ENCODE peak calls at places on chromosomes 7 and 10, in five cellular contexts. One of them, this sample, is unnamed. For H3K4me1 and H3K27me3, the result is how much of the 10 kb centered on the place peaks cover.

GRCh38 chr10:22611425-22612111 is 102.8 kb downstream of the PIP4K2A start:
- DNase-seq in naive thymus-derived CD4-positive, alpha-beta T cell: no peak
- DNase-seq in tibial nerve: no peak
- DNase-seq in lung: no peak
- DNase-seq in PC-3: no peak
- DNase-seq in this sample: no peak

GRCh38 chr10:46523881-46524470 is 32.5 kb downstream of the GPRIN2 start:
- DNase-seq in naive thymus-derived CD4-positive, alpha-beta T cell: peak
- DNase-seq in tibial nerve: no peak
- DNase-seq in lung: no peak
- DNase-seq in PC-3: peak
- DNase-seq in this sample: peak

GRCh38 chr7:150980663-150981062 is 2.5 kb upstream of the KCNH2 start:
- DNase-seq in naive thymus-derived CD4-positive, alpha-beta T cell: no peak
- DNase-seq in tibial nerve: no peak
- DNase-seq in lung: no peak
- DNase-seq in PC-3: no peak
- DNase-seq in this sample: no peak

GRCh38 chr7:111953611-111954010 is 252.6 kb downstream of the DOCK4 start:
- DNase-seq in naive thymus-derived CD4-positive, alpha-beta T cell: no peak
- DNase-seq in tibial nerve: no peak
- DNase-seq in lung: no peak
- DNase-seq in PC-3: peak
- DNase-seq in this sample: no peak

GRCh38 chr7:31488562-31489203 is 25.2 kb upstream of the ITPRID1 start:
- DNase-seq in naive thymus-derived CD4-positive, alpha-beta T cell: peak
- DNase-seq in tibial nerve: peak
- DNase-seq in lung: no peak
- DNase-seq in PC-3: peak
- DNase-seq in this sample: peak

GRCh38 chr7:922334-923107 is 32.0 kb downstream of the ADAP1 start:
- DNase-seq in naive thymus-derived CD4-positive, alpha-beta T cell: peak
- DNase-seq in tibial nerve: no peak
- DNase-seq in lung: no peak
- DNase-seq in PC-3: no peak
- DNase-seq in this sample: no peak

GRCh38 chr10:78305311-78305710 is 271.6 kb downstream of the RPS24 start:
- DNase-seq in naive thymus-derived CD4-positive, alpha-beta T cell: peak
- DNase-seq in tibial nerve: no peak
- DNase-seq in lung: no peak
- DNase-seq in PC-3: no peak
- DNase-seq in this sample: peak

GRCh38 chr7:1849351-1849951 is 179.4 kb downstream of the ELFN1 start:
- DNase-seq in naive thymus-derived CD4-positive, alpha-beta T cell: no peak
- DNase-seq in tibial nerve: no peak
- DNase-seq in lung: no peak
- DNase-seq in PC-3: no peak
- DNase-seq in this sample: no peak

GRCh38 chr10:69898524-69898923 is 96.8 kb downstream of the COL13A1 start:
- DNase-seq in naive thymus-derived CD4-positive, alpha-beta T cell: no peak
- DNase-seq in tibial nerve: no peak
- DNase-seq in lung: no peak
- DNase-seq in PC-3: no peak
- DNase-seq in this sample: no peak

GRCh38 chr10:11765141-11765540 is 23.0 kb downstream of the ECHDC3 start:
- DNase-seq in naive thymus-derived CD4-positive, alpha-beta T cell: no peak
- DNase-seq in tibial nerve: no peak
- DNase-seq in lung: no peak
- DNase-seq in PC-3: no peak
- DNase-seq in this sample: no peak

GRCh38 chr7:154881046-154881445 is 121.9 kb downstream of the PAXIP1 start:
- DNase-seq in naive thymus-derived CD4-positive, alpha-beta T cell: no peak
- DNase-seq in tibial nerve: no peak
- DNase-seq in lung: no peak
- DNase-seq in PC-3: no peak
- DNase-seq in this sample: no peak

GRCh38 chr7:5554287-5554785 is 130.7 kb upstream of the TNRC18 start:
- DNase-seq in naive thymus-derived CD4-positive, alpha-beta T cell: no peak
- DNase-seq in tibial nerve: no peak
- DNase-seq in lung: no peak
- DNase-seq in PC-3: no peak
- DNase-seq in this sample: no peak

GRCh38 chr10:89518108-89518507 is 17.3 kb downstream of the SLC16A12 start:
- DNase-seq in naive thymus-derived CD4-positive, alpha-beta T cell: no peak
- DNase-seq in tibial nerve: no peak
- DNase-seq in lung: no peak
- DNase-seq in PC-3: no peak
- DNase-seq in this sample: peak

GRCh38 chr7:35254496-35255416 is 856 bp upstream of the TBX20 start:
- DNase-seq in naive thymus-derived CD4-positive, alpha-beta T cell: no peak
- DNase-seq in tibial nerve: no peak
- DNase-seq in lung: no peak
- DNase-seq in PC-3: no peak
- DNase-seq in this sample: no peak

GRCh38 chr10:90871279-90871760 is 454 bp upstream of the RPP30 start:
- DNase-seq in naive thymus-derived CD4-positive, alpha-beta T cell: peak
- DNase-seq in tibial nerve: peak
- DNase-seq in lung: peak
- DNase-seq in PC-3: no peak
- DNase-seq in this sample: peak

GRCh38 chr10:113666682-113667252 is 2.9 kb upstream of the NRAP start:
- DNase-seq in naive thymus-derived CD4-positive, alpha-beta T cell: no peak
- DNase-seq in tibial nerve: no peak
- DNase-seq in lung: no peak
- DNase-seq in PC-3: no peak
- DNase-seq in this sample: peak

GRCh38 chr7:1129431-1129830 is 30.6 kb downstream of the ZFAND2A start:
- DNase-seq in naive thymus-derived CD4-positive, alpha-beta T cell: no peak
- DNase-seq in tibial nerve: no peak
- DNase-seq in lung: no peak
- DNase-seq in PC-3: no peak
- DNase-seq in this sample: no peak

GRCh38 chr7:28488061-28488791 is 75.9 kb downstream of the CREB5 start:
- DNase-seq in naive thymus-derived CD4-positive, alpha-beta T cell: no peak
- DNase-seq in tibial nerve: no peak
- DNase-seq in lung: no peak
- DNase-seq in PC-3: no peak
- DNase-seq in this sample: no peak

GRCh38 chr7:116574025-116574822 is 49.4 kb downstream of the CAV1 start:
- DNase-seq in naive thymus-derived CD4-positive, alpha-beta T cell: no peak
- DNase-seq in tibial nerve: no peak
- DNase-seq in lung: no peak
- DNase-seq in PC-3: no peak
- DNase-seq in this sample: no peak

GRCh38 chr7:112162161-112163020 is 43.8 kb downstream of the DOCK4 start:
- DNase-seq in naive thymus-derived CD4-positive, alpha-beta T cell: no peak
- DNase-seq in tibial nerve: no peak
- DNase-seq in lung: peak
- DNase-seq in PC-3: peak
- DNase-seq in this sample: no peak

GRCh38 chr10:5606864-5607263 is 59.5 kb downstream of the ASB13 start:
- DNase-seq in naive thymus-derived CD4-positive, alpha-beta T cell: no peak
- DNase-seq in tibial nerve: no peak
- DNase-seq in lung: no peak
- DNase-seq in PC-3: no peak
- DNase-seq in this sample: no peak

GRCh38 chr7:128108641-128109423 is 77.6 kb upstream of the LRRC4 start:
- DNase-seq in naive thymus-derived CD4-positive, alpha-beta T cell: no peak
- DNase-seq in tibial nerve: no peak
- DNase-seq in lung: no peak
- DNase-seq in PC-3: no peak
- DNase-seq in this sample: no peak

GRCh38 chr10:58435297-58435696 is 50.1 kb downstream of the TFAM start:
- DNase-seq in naive thymus-derived CD4-positive, alpha-beta T cell: no peak
- DNase-seq in tibial nerve: peak
- DNase-seq in lung: peak
- DNase-seq in PC-3: peak
- DNase-seq in this sample: peak

GRCh38 chr10:8032558-8032957 is 21.9 kb upstream of the GATA3 start:
- DNase-seq in naive thymus-derived CD4-positive, alpha-beta T cell: no peak
- DNase-seq in tibial nerve: no peak
- DNase-seq in lung: no peak
- DNase-seq in PC-3: no peak
- DNase-seq in this sample: no peak

GRCh38 chr7:40799-41750 is 151.3 kb upstream of the FAM20C start:
- DNase-seq in naive thymus-derived CD4-positive, alpha-beta T cell: peak
- DNase-seq in tibial nerve: peak
- DNase-seq in lung: no peak
- DNase-seq in PC-3: no peak
- DNase-seq in this sample: peak

GRCh38 chr10:114259825-114260224 is 20.8 kb downstream of the VWA2 start:
- DNase-seq in naive thymus-derived CD4-positive, alpha-beta T cell: no peak
- DNase-seq in tibial nerve: peak
- DNase-seq in lung: peak
- DNase-seq in PC-3: no peak
- DNase-seq in this sample: no peak

GRCh38 chr10:124342821-124343170 is 75.9 kb downstream of the OAT start:
- DNase-seq in naive thymus-derived CD4-positive, alpha-beta T cell: no peak
- DNase-seq in tibial nerve: no peak
- DNase-seq in lung: no peak
- DNase-seq in PC-3: no peak
- DNase-seq in this sample: no peak

GRCh38 chr10:91194497-91195179 is 25.8 kb upstream of the PCGF5 start:
- DNase-seq in naive thymus-derived CD4-positive, alpha-beta T cell: no peak
- DNase-seq in tibial nerve: no peak
- DNase-seq in lung: no peak
- DNase-seq in PC-3: no peak
- DNase-seq in this sample: no peak

GRCh38 chr10:96505150-96506136 is 8.3 kb downstream of the TLL2 start:
- DNase-seq in naive thymus-derived CD4-positive, alpha-beta T cell: no peak
- DNase-seq in tibial nerve: no peak
- DNase-seq in lung: no peak
- DNase-seq in PC-3: no peak
- DNase-seq in this sample: no peak

GRCh38 chr7:137847418-137848050 is 760 bp upstream of the DGKI start:
- DNase-seq in naive thymus-derived CD4-positive, alpha-beta T cell: no peak
- DNase-seq in tibial nerve: peak
- DNase-seq in lung: no peak
- DNase-seq in PC-3: no peak
- DNase-seq in this sample: no peak

GRCh38 chr7:2928613-2929311 is 84.7 kb upstream of the GNA12 start:
- DNase-seq in naive thymus-derived CD4-positive, alpha-beta T cell: no peak
- DNase-seq in tibial nerve: no peak
- DNase-seq in lung: no peak
- DNase-seq in PC-3: no peak
- DNase-seq in this sample: no peak

GRCh38 chr10:33459597-33459996 is 125.1 kb upstream of the NRP1 start:
- DNase-seq in naive thymus-derived CD4-positive, alpha-beta T cell: no peak
- DNase-seq in tibial nerve: no peak
- DNase-seq in lung: no peak
- DNase-seq in PC-3: peak
- DNase-seq in this sample: no peak

GRCh38 chr10:85045046-85045445 is 716.7 kb downstream of the CCSER2 start:
- DNase-seq in naive thymus-derived CD4-positive, alpha-beta T cell: no peak
- DNase-seq in tibial nerve: no peak
- DNase-seq in lung: no peak
- DNase-seq in PC-3: no peak
- DNase-seq in this sample: no peak

GRCh38 chr7:112484671-112485097 is 3.9 kb downstream of the LSMEM1 start:
- DNase-seq in naive thymus-derived CD4-positive, alpha-beta T cell: no peak
- DNase-seq in tibial nerve: no peak
- DNase-seq in lung: no peak
- DNase-seq in PC-3: peak
- DNase-seq in this sample: peak

GRCh38 chr10:60536529-60537114 is 146.9 kb upstream of the ANK3 start:
- DNase-seq in naive thymus-derived CD4-positive, alpha-beta T cell: no peak
- DNase-seq in tibial nerve: no peak
- DNase-seq in lung: no peak
- DNase-seq in PC-3: peak
- DNase-seq in this sample: no peak

GRCh38 chr10:104316321-104317099 is 21.8 kb downstream of the ITPRIP start:
- DNase-seq in naive thymus-derived CD4-positive, alpha-beta T cell: no peak
- DNase-seq in tibial nerve: no peak
- DNase-seq in lung: no peak
- DNase-seq in PC-3: no peak
- DNase-seq in this sample: no peak
- H3K4me1 ChIP-seq in naive thymus-derived CD4-positive, alpha-beta T cell: under half
- H3K4me1 ChIP-seq in tibial nerve: half or more
- H3K4me1 ChIP-seq in lung: under half
- H3K4me1 ChIP-seq in PC-3: under half
- H3K4me1 ChIP-seq in this sample: under half

GRCh38 chr7:87212478-87212877 is 7.1 kb downstream of the TMEM243 start:
- DNase-seq in naive thymus-derived CD4-positive, alpha-beta T cell: no peak
- DNase-seq in tibial nerve: no peak
- DNase-seq in lung: no peak
- DNase-seq in PC-3: no peak
- DNase-seq in this sample: no peak
- H3K4me3 ChIP-seq in naive thymus-derived CD4-positive, alpha-beta T cell: peak
- H3K4me3 ChIP-seq in tibial nerve: no peak
- H3K4me3 ChIP-seq in lung: no peak
- H3K4me3 ChIP-seq in PC-3: no peak
- H3K4me3 ChIP-seq in this sample: no peak

GRCh38 chr7:106026101-106026500 is 63.0 kb downstream of the CDHR3 start:
- DNase-seq in naive thymus-derived CD4-positive, alpha-beta T cell: no peak
- DNase-seq in tibial nerve: no peak
- DNase-seq in lung: no peak
- DNase-seq in PC-3: no peak
- DNase-seq in this sample: no peak
- H3K27me3 ChIP-seq in naive thymus-derived CD4-positive, alpha-beta T cell: under half
- H3K27me3 ChIP-seq in tibial nerve: under half
- H3K27me3 ChIP-seq in lung: under half
- H3K27me3 ChIP-seq in PC-3: under half
- H3K27me3 ChIP-seq in this sample: under half

GRCh38 chr7:47497367-47498096 is 84.4 kb downstream of the TNS3 start:
- DNase-seq in naive thymus-derived CD4-positive, alpha-beta T cell: no peak
- DNase-seq in tibial nerve: no peak
- DNase-seq in lung: no peak
- DNase-seq in PC-3: no peak
- DNase-seq in this sample: no peak

GRCh38 chr7:47495269-47495875 is 86.5 kb downstream of the TNS3 start:
- DNase-seq in naive thymus-derived CD4-positive, alpha-beta T cell: no peak
- DNase-seq in tibial nerve: no peak
- DNase-seq in lung: no peak
- DNase-seq in PC-3: no peak
- DNase-seq in this sample: no peak

GRCh38 chr7:47496666-47497065 is 85.2 kb downstream of the TNS3 start:
- DNase-seq in naive thymus-derived CD4-positive, alpha-beta T cell: no peak
- DNase-seq in tibial nerve: no peak
- DNase-seq in lung: no peak
- DNase-seq in PC-3: no peak
- DNase-seq in this sample: no peak

GRCh38 chr7:47493971-47494370 is 87.9 kb downstream of the TNS3 start:
- DNase-seq in naive thymus-derived CD4-positive, alpha-beta T cell: no peak
- DNase-seq in tibial nerve: no peak
- DNase-seq in lung: no peak
- DNase-seq in PC-3: peak
- DNase-seq in this sample: no peak

GRCh38 chr7:47496064-47496665 is 85.7 kb downstream of the TNS3 start:
- DNase-seq in naive thymus-derived CD4-positive, alpha-beta T cell: no peak
- DNase-seq in tibial nerve: no peak
- DNase-seq in lung: no peak
- DNase-seq in PC-3: no peak
- DNase-seq in this sample: no peak
- H3K4me1 ChIP-seq in naive thymus-derived CD4-positive, alpha-beta T cell: under half
- H3K4me1 ChIP-seq in tibial nerve: under half
- H3K4me1 ChIP-seq in lung: under half
- H3K4me1 ChIP-seq in PC-3: under half
- H3K4me1 ChIP-seq in this sample: under half

This sample was measured in SJSA1.